ENCODE peak calls at places on chromosomes 6 and 20, in five cellular contexts. R is fibroblast of villous mesenchyme, X is foreskin fibroblast, I is mammary epithelial cell, W is fibroblast of pulmonary artery. O is an unnamed sample.

GRCh38 chr20:6622041-6622440 is 145.4 kb upstream of the BMP2 start:
- DNase-seq in W (peak; percentile 17), X (no peak), I (no peak), R (no peak), O (no peak)

GRCh38 chr20:54100563-54100962 is 30.2 kb upstream of the BCAS1 start:
- DNase-seq in W (no peak), R (no peak), X (no peak), I (no peak), O (no peak)

GRCh38 chr20:24340933-24341332 is 128.5 kb upstream of the SYNDIG1 start:
- DNase-seq in I (peak; percentile 94), X (peak; percentile 33), W (no peak), R (no peak), O (peak; percentile 86)

GRCh38 chr6:39521826-39522377 is 199.4 kb upstream of the KCNK16 start:
- DNase-seq in W (no peak), R (no peak), I (no peak), X (no peak), O (no peak)

GRCh38 chr6:29632789-29633531 is at the start of gene GABBR1:
- DNase-seq in W (peak; percentile 85), X (peak; percentile 96), I (peak; percentile 92), R (peak; percentile 89), O (peak; percentile 90)

GRCh38 chr20:47535088-47535487 is 33.4 kb downstream of the NCOA3 start:
- DNase-seq in W (no peak), X (no peak), R (no peak), I (no peak), O (no peak)

GRCh38 chr6:1055015-1055921 is 256.6 kb upstream of the FOXQ1 start:
- DNase-seq in I (no peak), X (no peak), W (no peak), R (no peak), O (no peak)

GRCh38 chr6:91383207-91383606 is 796.3 kb upstream of the MAP3K7 start:
- DNase-seq in R (no peak), W (no peak), I (no peak), X (no peak), O (no peak)

GRCh38 chr20:47468290-47469050 is 33.2 kb upstream of the NCOA3 start:
- DNase-seq in W (no peak), R (peak; percentile 15), I (no peak), X (peak; percentile 11), O (no peak)

GRCh38 chr20:56166781-56167465 is 81.6 kb upstream of the MC3R start:
- DNase-seq in X (no peak), R (no peak), I (no peak), W (no peak), O (no peak)

GRCh38 chr20:56175884-56176283 is 72.6 kb upstream of the MC3R start:
- DNase-seq in I (no peak), W (no peak), R (no peak), X (no peak), O (no peak)

GRCh38 chr20:56174416-56174815 is 74.1 kb upstream of the MC3R start:
- DNase-seq in I (no peak), W (no peak), R (no peak), X (no peak), O (no peak)

DNA sequence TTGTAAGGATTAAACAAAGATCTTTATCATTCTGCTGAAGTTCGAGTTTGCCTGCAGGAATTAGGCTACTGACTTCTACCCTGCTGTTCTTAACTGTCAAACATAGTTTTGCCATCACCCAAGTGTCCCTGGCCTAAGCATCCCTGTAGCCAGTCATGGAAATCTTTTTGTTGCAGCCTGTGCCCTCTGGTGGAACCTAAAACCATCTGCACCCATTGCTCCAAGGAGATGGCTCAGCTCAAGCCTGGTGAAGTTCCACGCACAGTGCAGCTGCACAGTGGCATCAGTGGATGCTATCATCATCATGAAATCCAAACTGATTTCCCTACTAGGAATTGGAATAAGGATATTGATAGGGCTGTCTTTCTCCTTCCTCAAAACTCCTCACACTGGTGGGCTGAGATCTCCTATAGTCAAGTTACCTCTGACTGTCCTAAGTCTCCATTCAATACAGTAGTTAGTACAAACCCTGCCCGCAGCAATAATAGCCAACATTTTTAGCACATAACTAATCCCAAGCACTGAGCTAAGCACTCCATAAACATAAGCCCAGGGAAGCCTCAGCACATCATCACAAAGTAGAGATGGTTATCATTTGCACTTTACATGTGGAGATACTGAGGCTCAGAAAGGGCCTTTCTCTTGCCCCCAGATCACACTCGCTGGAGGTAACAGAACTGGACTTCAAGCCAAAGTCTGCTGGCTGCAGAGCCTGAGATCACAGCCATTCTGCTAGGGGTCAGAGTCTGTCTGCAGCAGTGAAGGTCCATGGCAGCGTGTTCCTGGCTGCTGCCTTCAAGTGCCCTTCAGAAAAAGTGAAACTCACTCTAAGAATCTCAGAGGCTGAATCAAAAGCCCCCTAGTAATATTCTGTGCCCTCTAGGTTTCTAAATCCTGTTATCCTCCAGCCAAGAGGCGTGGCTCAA is 77.2 kb upstream of the MC3R start:
- DNase-seq in X (no peak), W (no peak), R (peak; percentile 5), I (peak; percentile 9), O (peak; percentile 11)
- TF ChIP-seq CTCF in X (no peak), W (no peak), R (peak; percentile 19), I (peak; percentile 75), O (peak; percentile 45)

GRCh38 chr6:168571268-168571667 is 130.3 kb downstream of the SMOC2 start:
- DNase-seq in X (no peak), W (no peak), I (no peak), R (no peak), O (no peak)

GRCh38 chr6:168576388-168576787 is 135.4 kb downstream of the SMOC2 start:
- DNase-seq in R (no peak), X (no peak), W (no peak), I (no peak), O (no peak)

GRCh38 chr6:168575346-168576098 is 134.5 kb downstream of the SMOC2 start:
- DNase-seq in I (no peak), X (no peak), R (no peak), W (no peak), O (no peak)

GRCh38 chr6:168574699-168575195 is 133.8 kb downstream of the SMOC2 start:
- DNase-seq in X (no peak), R (peak; percentile 1), W (peak; percentile 14), I (no peak), O (no peak)

DNA sequence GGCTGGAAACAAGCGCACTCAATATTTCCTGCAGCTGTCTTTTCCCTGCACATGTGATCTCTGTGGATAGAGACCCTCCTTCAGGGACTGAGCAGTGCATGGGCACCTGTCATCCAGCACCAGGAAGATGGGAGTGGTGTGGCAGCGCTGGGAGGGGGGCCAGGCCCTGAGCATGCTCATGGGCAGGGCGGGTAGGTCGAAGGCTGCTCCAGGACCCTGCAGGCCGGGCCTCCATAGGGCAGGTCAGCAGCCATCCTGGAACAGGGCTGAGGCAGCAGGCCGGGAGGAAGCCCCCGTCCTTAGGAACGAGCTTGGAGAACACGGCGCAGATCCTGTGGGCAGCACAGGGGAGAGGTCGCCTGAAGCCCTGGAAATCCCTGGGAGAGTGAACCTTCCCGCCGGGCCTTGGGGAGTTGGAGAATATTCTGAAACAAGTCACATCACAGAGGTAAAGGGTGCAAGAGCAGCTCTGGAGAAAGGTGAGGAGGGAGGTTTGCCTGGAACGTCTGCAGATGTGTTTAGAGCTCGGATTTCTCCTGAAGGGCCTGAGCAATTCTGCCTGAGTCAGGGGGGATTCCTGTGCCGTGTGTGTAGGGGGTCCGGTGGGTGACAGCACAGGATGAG is 133.2 kb downstream of the SMOC2 start:
- DNase-seq in R (no peak), X (no peak), I (no peak), W (no peak), O (no peak)
- H3K4me3 ChIP-seq in R (no peak overlapping the region), X (no peak overlapping the region), I (no peak overlapping the region), W (no peak overlapping the region), O (no peak overlapping the region)

GRCh38 chr6:52741872-52742271 is 21.4 kb downstream of the GSTA2 start:
- DNase-seq in I (peak; percentile 74), X (no peak), R (no peak), W (no peak), O (no peak)

GRCh38 chr6:52735071-52735470 is 28.2 kb downstream of the GSTA2 start:
- DNase-seq in R (no peak), W (no peak), I (no peak), X (no peak), O (no peak)

GRCh38 chr6:52736145-52736544 is 27.1 kb downstream of the GSTA2 start:
- DNase-seq in I (no peak), X (no peak), W (no peak), R (no peak), O (no peak)

GRCh38 chr6:52739134-52739533 is 24.1 kb downstream of the GSTA2 start:
- DNase-seq in X (no peak), R (no peak), W (no peak), I (no peak), O (no peak)

DNA sequence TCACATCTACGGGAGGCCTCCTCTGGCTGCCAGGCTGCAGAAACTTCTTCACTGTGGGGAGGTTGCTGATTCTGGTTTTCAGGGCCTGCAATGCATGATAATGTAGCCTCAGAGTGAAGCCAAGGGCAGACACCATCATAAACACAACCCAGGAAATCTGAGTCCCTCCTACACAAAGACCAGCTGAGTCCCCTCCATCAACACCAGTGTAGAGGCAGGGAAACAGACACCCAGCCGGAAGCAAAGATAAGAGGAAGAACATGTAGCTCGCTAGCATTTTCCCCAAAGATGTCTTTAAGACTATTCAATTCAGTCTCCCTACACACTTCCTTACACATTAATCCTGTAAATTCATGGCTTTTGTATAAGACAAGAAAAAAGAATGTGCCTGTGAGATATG is 23.6 kb downstream of the GSTA2 start:
- DNase-seq in W (peak; percentile 50), X (no peak), R (no peak), I (no peak), O (no peak)
- TF ChIP-seq CTCF in W (no peak), X (no peak), R (no peak), I (no peak), O (no peak)

GRCh38 chr6:143177706-143178105 is 117.0 kb downstream of the AIG1 start:
- DNase-seq in R (no peak), W (no peak), X (no peak), I (no peak), O (no peak)
- H3K4me3 ChIP-seq in R (no peak overlapping the region), W (no peak overlapping the region), X (no peak overlapping the region), I (no peak overlapping the region), O (no peak overlapping the region)

GRCh38 chr6:46099952-46100351 is 29.8 kb upstream of the ENPP4 start:
- DNase-seq in I (no peak), W (no peak), X (no peak), R (no peak), O (no peak)

GRCh38 chr6:46104209-46104608 is 25.6 kb upstream of the ENPP4 start:
- DNase-seq in R (no peak), X (no peak), I (no peak), W (no peak), O (no peak)

GRCh38 chr6:46105568-46105967 is 24.2 kb upstream of the ENPP4 start:
- DNase-seq in R (no peak), W (no peak), I (no peak), X (no peak), O (no peak)

GRCh38 chr6:46102123-46102522 is 27.7 kb upstream of the ENPP4 start:
- DNase-seq in R (no peak), I (peak; percentile 62), W (no peak), X (no peak), O (peak; percentile 44)

DNA sequence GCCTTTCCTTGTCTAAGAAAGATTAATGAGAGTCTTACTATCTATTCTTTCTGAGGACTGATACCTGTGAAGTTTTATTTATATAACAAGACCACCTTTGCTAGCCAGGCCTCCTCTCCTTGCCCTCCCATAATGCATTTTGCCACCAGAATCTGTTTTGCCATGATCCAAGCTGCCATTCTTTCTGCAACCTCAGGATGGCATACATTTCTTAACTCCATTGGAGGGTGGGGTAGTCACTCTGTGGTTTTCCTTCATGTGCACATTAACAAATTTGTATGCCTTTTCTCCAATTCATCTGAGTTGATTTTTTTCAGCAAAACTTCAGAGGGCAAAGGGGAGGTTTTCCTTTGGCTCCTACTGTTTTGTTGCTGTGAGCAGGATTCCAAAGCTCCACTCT is 26.4 kb upstream of the ENPP4 start:
- DNase-seq in X (no peak), W (no peak), R (no peak), I (no peak), O (no peak)
- TF ChIP-seq CTCF in X (no peak), W (no peak), R (no peak), I (no peak), O (no peak)